ENCODE peak calls at places on chromosomes 7 and 10, in eight cellular contexts. S is stomach; L is thoracic aorta; Y is right lobe of liver; P is tibial artery; D is HCT116; V is CD4-positive, alpha-beta T cell; F is H9. B is an unnamed sample.

GRCh38 chr7:9681284-9681683 is 1247.9 kb downstream of the NXPH1 start:
- DNase-seq in S (no peak), L (no peak), Y (no peak), P (no peak), D (no peak), V (no peak), F (no peak), B (no peak)

GRCh38 chr7:72037494-72037893 is 374.6 kb downstream of the CALN1 start:
- DNase-seq in S (no peak), L (no peak), Y (no peak), P (no peak), D (no peak), V (no peak), F (no peak), B (no peak)

GRCh38 chr10:70299876-70300275 is 16.1 kb upstream of the NPFFR1 start:
- DNase-seq in S (no peak), L (no peak), Y (no peak), P (peak), D (no peak), V (no peak), F (no peak), B (no peak)

GRCh38 chr10:63595072-63595471 is 73.9 kb downstream of the REEP3 start:
- DNase-seq in S (no peak), L (no peak), Y (no peak), P (no peak), D (no peak), V (no peak), F (no peak), B (no peak)

GRCh38 chr10:129063212-129063611 is 403.8 kb upstream of the MGMT start:
- DNase-seq in S (no peak), L (no peak), Y (no peak), P (no peak), D (no peak), V (no peak), F (no peak), B (no peak)

GRCh38 chr10:10778959-10779358 is 238.7 kb upstream of the CELF2 start:
- DNase-seq in S (no peak), L (no peak), Y (no peak), P (no peak), D (no peak), V (no peak), F (no peak), B (no peak)

GRCh38 chr10:73894245-73894971 is 16.5 kb upstream of the PLAU start:
- DNase-seq in S (no peak), L (no peak), Y (no peak), P (no peak), D (no peak), V (no peak), F (no peak), B (no peak)

GRCh38 chr7:101916041-101916800 is 98.8 kb downstream of the CUX1 start:
- DNase-seq in S (no peak), L (no peak), Y (no peak), P (no peak), D (no peak), V (no peak), F (no peak), B (no peak)

GRCh38 chr10:4107328-4107851 is 322.4 kb upstream of the KLF6 start:
- DNase-seq in S (no peak), L (no peak), Y (no peak), P (no peak), D (no peak), V (no peak), F (no peak), B (no peak)

GRCh38 chr10:73576178-73576889 is 14.8 kb downstream of the USP54 start:
- DNase-seq in S (peak), L (peak), Y (no peak), P (no peak), D (no peak), V (no peak), F (no peak), B (no peak)

GRCh38 chr10:8037199-8037801 is 17.2 kb upstream of the GATA3 start:
- DNase-seq in S (no peak), L (no peak), Y (no peak), P (no peak), D (no peak), V (no peak), F (no peak), B (no peak)

GRCh38 chr7:111741811-111742240 is 179.5 kb upstream of the IMMP2L start:
- DNase-seq in S (peak), L (no peak), Y (no peak), P (no peak), D (peak), V (no peak), F (peak), B (peak)

GRCh38 chr10:116779076-116779687 is 36.8 kb upstream of the HSPA12A start:
- DNase-seq in S (no peak), L (no peak), Y (no peak), P (no peak), D (peak), V (no peak), F (no peak), B (no peak)

GRCh38 chr7:105003275-105003674 is 10.7 kb upstream of the KMT2E start:
- DNase-seq in S (no peak), L (peak), Y (no peak), P (peak), D (no peak), V (no peak), F (no peak), B (no peak)

GRCh38 chr10:7611909-7612308 is 54.9 kb downstream of the ITIH5 start:
- DNase-seq in S (no peak), L (no peak), Y (no peak), P (no peak), D (no peak), V (no peak), F (no peak), B (no peak)

GRCh38 chr10:46228076-46229071 is 58.4 kb upstream of the ANTXRL start:
- DNase-seq in S (peak), L (peak), Y (peak), P (peak), D (peak), V (peak), F (peak), B (no peak)

GRCh38 chr10:45150997-45151396 is 150.3 kb downstream of the ZNF22 start:
- DNase-seq in S (no peak), L (no peak), Y (no peak), P (no peak), D (no peak), V (no peak), F (no peak), B (no peak)

GRCh38 chr7:20114463-20114862 is 102.7 kb downstream of the MACC1 start:
- DNase-seq in S (no peak), L (no peak), Y (no peak), P (no peak), D (no peak), V (no peak), F (no peak), B (no peak)

GRCh38 chr10:122999347-122999746 is 9.2 kb downstream of the IKZF5 start:
- DNase-seq in S (no peak), L (no peak), Y (no peak), P (no peak), D (no peak), V (no peak), F (no peak), B (no peak)

GRCh38 chr7:112414855-112415490 is 35.3 kb upstream of the IFRD1 start:
- DNase-seq in S (no peak), L (no peak), Y (no peak), P (no peak), D (peak), V (no peak), F (no peak), B (no peak)

GRCh38 chr7:30354791-30355190 is 70.4 kb downstream of the ZNRF2 start:
- DNase-seq in S (no peak), L (no peak), Y (no peak), P (no peak), D (no peak), V (no peak), F (no peak), B (no peak)

GRCh38 chr7:13336227-13336626 is 648.8 kb downstream of the ARL4A start:
- DNase-seq in S (no peak), L (no peak), Y (no peak), P (no peak), D (no peak), V (no peak), F (no peak), B (no peak)

GRCh38 chr10:56296626-56297025 is 64.4 kb downstream of the ZWINT start:
- DNase-seq in S (no peak), L (no peak), Y (no peak), P (no peak), D (no peak), V (no peak), F (no peak), B (no peak)

GRCh38 chr10:69180525-69181204 is 631 bp downstream of the SUPV3L1 start:
- DNase-seq in S (no peak), L (no peak), Y (no peak), P (no peak), D (no peak), V (no peak), F (no peak), B (no peak)

GRCh38 chr10:103814104-103814503 is 41.3 kb downstream of the SH3PXD2A start:
- DNase-seq in S (no peak), L (no peak), Y (no peak), P (peak), D (no peak), V (no peak), F (no peak), B (no peak)

GRCh38 chr7:5701085-5701914 is 80.2 kb downstream of the RNF216 start:
- DNase-seq in S (no peak), L (no peak), Y (no peak), P (no peak), D (no peak), V (no peak), F (no peak), B (no peak)

GRCh38 chr7:27808626-27809025 is 68.7 kb downstream of the TAX1BP1 start:
- DNase-seq in S (no peak), L (no peak), Y (no peak), P (no peak), D (no peak), V (no peak), F (no peak), B (no peak)

GRCh38 chr7:74230446-74231231 is 20.8 kb downstream of the LAT2 start:
- DNase-seq in S (no peak), L (no peak), Y (no peak), P (no peak), D (no peak), V (no peak), F (no peak), B (no peak)

GRCh38 chr10:48215148-48215982 is 59.1 kb downstream of the FRMPD2 start:
- DNase-seq in S (peak), L (no peak), Y (peak), P (no peak), D (peak), V (no peak), F (peak), B (peak)

GRCh38 chr7:17031903-17032551 is 150.2 kb upstream of the AGR3 start:
- DNase-seq in S (no peak), L (no peak), Y (no peak), P (no peak), D (no peak), V (no peak), F (no peak), B (no peak)

GRCh38 chr10:43255644-43256431 is 11.0 kb downstream of the RASGEF1A start:
- DNase-seq in S (peak), L (no peak), Y (peak), P (no peak), D (peak), V (peak), F (peak), B (no peak)

GRCh38 chr10:133273534-133274143 is 3.0 kb downstream of the ADAM8 start:
- DNase-seq in S (no peak), L (no peak), Y (no peak), P (no peak), D (no peak), V (no peak), F (no peak), B (no peak)

GRCh38 chr7:79787101-79787500 is 333.6 kb upstream of the MAGI2 start:
- DNase-seq in S (no peak), L (no peak), Y (no peak), P (no peak), D (no peak), V (no peak), F (no peak), B (no peak)

GRCh38 chr7:142461437-142461836 is 203.6 kb upstream of the PRSS58 start:
- DNase-seq in S (no peak), L (no peak), Y (no peak), P (no peak), D (no peak), V (no peak), F (no peak), B (no peak)
- H3K27ac ChIP-seq in S (no peak), L (no peak), Y (no peak), P (no peak), D (no peak), V (no peak), F (no peak), B (peak)

GRCh38 chr10:27527597-27528295 is 23.6 kb downstream of the RAB18 start:
- DNase-seq in S (no peak), L (no peak), Y (no peak), P (no peak), D (no peak), V (no peak), F (no peak), B (no peak)

GRCh38 chr10:27529010-27529783 is 25.1 kb downstream of the RAB18 start:
- DNase-seq in S (no peak), L (no peak), Y (no peak), P (no peak), D (no peak), V (no peak), F (no peak), B (no peak)

GRCh38 chr10:27526242-27526641 is 22.1 kb downstream of the RAB18 start:
- DNase-seq in S (no peak), L (no peak), Y (no peak), P (no peak), D (no peak), V (no peak), F (no peak), B (no peak)

GRCh38 chr10:27530477-27530876 is 26.4 kb downstream of the RAB18 start:
- DNase-seq in S (no peak), L (no peak), Y (no peak), P (no peak), D (no peak), V (no peak), F (no peak), B (no peak)

GRCh38 chr10:27525819-27526218 is 21.7 kb downstream of the RAB18 start:
- DNase-seq in S (no peak), L (no peak), Y (no peak), P (no peak), D (no peak), V (no peak), F (no peak), B (no peak)
- H3K27ac ChIP-seq in S (no peak), L (no peak), Y (no peak), P (no peak), D (no peak), V (no peak), F (no peak), B (no peak)

GRCh38 chr10:14291296-14291695 is 39.4 kb downstream of the FRMD4A start:
- DNase-seq in S (no peak), L (no peak), Y (no peak), P (no peak), D (no peak), V (no peak), F (no peak), B (no peak)

GRCh38 chr10:14302035-14302434 is 28.7 kb downstream of the FRMD4A start:
- DNase-seq in S (no peak), L (no peak), Y (no peak), P (no peak), D (no peak), V (no peak), F (no peak), B (no peak)

GRCh38 chr10:14299516-14299915 is 31.2 kb downstream of the FRMD4A start:
- DNase-seq in S (no peak), L (no peak), Y (no peak), P (no peak), D (no peak), V (no peak), F (no peak), B (no peak)

GRCh38 chr10:14293516-14293915 is 37.2 kb downstream of the FRMD4A start:
- DNase-seq in S (no peak), L (no peak), Y (no peak), P (no peak), D (no peak), V (no peak), F (no peak), B (no peak)

GRCh38 chr10:14296081-14296709 is 34.5 kb downstream of the FRMD4A start:
- DNase-seq in S (peak), L (no peak), Y (peak), P (no peak), D (no peak), V (no peak), F (no peak), B (no peak)
- H3K27ac ChIP-seq in S (no peak), L (no peak), Y (no peak), P (no peak), D (no peak), V (no peak), F (no peak), B (no peak)

DNA sequence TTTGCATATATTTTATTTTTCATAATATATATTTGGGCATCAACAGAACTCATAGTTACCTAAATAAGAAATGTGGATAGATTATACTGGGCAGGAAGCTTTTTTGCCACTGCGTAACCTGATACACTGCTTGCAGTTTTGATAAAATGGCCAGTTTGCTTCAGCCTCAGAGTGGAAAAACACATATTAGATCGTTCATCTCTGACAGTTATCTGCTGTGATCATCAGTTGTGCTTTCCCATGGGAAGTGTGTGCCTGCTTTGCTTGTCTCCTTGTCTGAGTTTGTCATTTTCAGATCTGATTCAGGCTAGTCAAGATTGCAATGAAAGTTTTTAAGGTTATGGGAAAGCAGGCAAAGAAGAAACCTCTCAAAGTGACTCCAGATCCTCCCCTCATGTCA is 54.0 kb downstream of the ADAM12 start:
- DNase-seq in S (no peak), L (no peak), Y (no peak), P (no peak), D (no peak), V (no peak), F (no peak), B (no peak)
- H3K27ac ChIP-seq in S (no peak), L (no peak), Y (no peak), P (no peak), D (no peak), V (no peak), F (no peak), B (no peak)

GRCh38 chr10:124017729-124018128 is 75.7 kb downstream of the CHST15 start:
- DNase-seq in S (no peak), L (no peak), Y (no peak), P (no peak), D (no peak), V (no peak), F (no peak), B (no peak)

GRCh38 chr10:124013916-124014315 is 79.5 kb downstream of the CHST15 start:
- DNase-seq in S (no peak), L (no peak), Y (no peak), P (no peak), D (no peak), V (no peak), F (no peak), B (no peak)

GRCh38 chr10:124016795-124017375 is 76.5 kb downstream of the CHST15 start:
- DNase-seq in S (no peak), L (no peak), Y (no peak), P (no peak), D (no peak), V (no peak), F (no peak), B (no peak)

GRCh38 chr10:124014416-124015154 is 78.8 kb downstream of the CHST15 start:
- DNase-seq in S (no peak), L (no peak), Y (no peak), P (no peak), D (no peak), V (no peak), F (no peak), B (no peak)

GRCh38 chr10:124015991-124016390 is 77.4 kb downstream of the CHST15 start:
- DNase-seq in S (no peak), L (no peak), Y (no peak), P (no peak), D (no peak), V (no peak), F (no peak), B (no peak)
- H3K27ac ChIP-seq in S (no peak), L (no peak), Y (no peak), P (no peak), D (no peak), V (no peak), F (no peak), B (no peak)

B was measured in epithelial cell of prostate.